ENCODE peak calls at places on chromosomes 11 and 22, in nine cellular contexts. M is choroid plexus epithelial cell, A is fibroblast of the aortic adventitia, L is sigmoid colon, H is GM23338, D is brain microvascular endothelial cell, V is DND-41, S is body of pancreas, O is HCT116. U is an unnamed sample.

GRCh38 chr11:72721689-72722049 is 30.5 kb downstream of the ARAP1 start:
- DNase-seq in M (peak), A (no peak), L (no peak), H (no peak), D (peak), V (peak), S (peak), O (no peak), U (peak)

GRCh38 chr11:72773291-72773690 is 20.6 kb downstream of the STARD10 start:
- DNase-seq in M (peak), A (peak), L (peak), H (no peak), D (peak), V (no peak), S (peak), O (no peak), U (peak)

GRCh38 chr11:130847517-130847916 is 68.8 kb downstream of the SNX19 start:
- DNase-seq in M (peak), A (peak), L (no peak), H (no peak), D (peak), V (no peak), S (no peak), O (peak), U (peak)

GRCh38 chr11:103420593-103420992 is 311.4 kb downstream of the DYNC2H1 start:
- DNase-seq in M (peak), A (peak), L (no peak), H (no peak), D (peak), V (no peak), S (no peak), O (no peak), U (peak)

GRCh38 chr22:49983148-49984042 is 22.8 kb downstream of the PIM3 start:
- DNase-seq in M (no peak), A (no peak), L (no peak), H (peak), D (no peak), V (no peak), S (no peak), O (no peak), U (no peak)

GRCh38 chr22:46045459-46046298 is 68.7 kb upstream of the WNT7B start:
- DNase-seq in M (no peak), A (no peak), L (peak), H (no peak), D (no peak), V (no peak), S (peak), O (no peak), U (no peak)

GRCh38 chr11:17021550-17021949 is 7.3 kb upstream of the PLEKHA7 start:
- DNase-seq in M (no peak), A (no peak), L (no peak), H (peak), D (no peak), V (no peak), S (no peak), O (no peak), U (no peak)

GRCh38 chr11:101226617-101227016 is 97.0 kb upstream of the PGR start:
- DNase-seq in M (no peak), A (no peak), L (no peak), H (no peak), D (no peak), V (no peak), S (no peak), O (no peak), U (no peak)

GRCh38 chr11:111064118-111064517 is 181.4 kb upstream of the POU2AF2 start:
- DNase-seq in M (peak), A (peak), L (no peak), H (no peak), D (peak), V (no peak), S (no peak), O (no peak), U (peak)

GRCh38 chr22:17369553-17370035 is 334 bp downstream of the CECR2 start:
- DNase-seq in M (peak), A (no peak), L (no peak), H (peak), D (no peak), V (no peak), S (peak), O (no peak), U (no peak)

GRCh38 chr11:118607401-118608267 is at the start of gene PHLDB1:
- DNase-seq in M (peak), A (peak), L (peak), H (peak), D (peak), V (peak), S (peak), O (no peak), U (peak)

GRCh38 chr22:33327348-33327860 is 269.2 kb upstream of the SYN3 start:
- DNase-seq in M (no peak), A (no peak), L (no peak), H (no peak), D (no peak), V (no peak), S (no peak), O (no peak), U (no peak)
- TF ChIP-seq CTCF in M (no peak), A (no peak), L (no peak), H (no peak), D (no peak), V (no peak), S (no peak), O (no peak), U (no peak)

GRCh38 chr11:63907808-63908530 is 9.0 kb downstream of the RCOR2 start:
- DNase-seq in M (no peak), A (no peak), L (no peak), H (peak), D (no peak), V (no peak), S (no peak), O (no peak), U (no peak)
- H3K4me3 ChIP-seq in M (no peak), A (no peak), L (no peak), H (no peak), D (no peak), V (no peak), S (no peak), O (no peak), U (no peak)

DNA sequence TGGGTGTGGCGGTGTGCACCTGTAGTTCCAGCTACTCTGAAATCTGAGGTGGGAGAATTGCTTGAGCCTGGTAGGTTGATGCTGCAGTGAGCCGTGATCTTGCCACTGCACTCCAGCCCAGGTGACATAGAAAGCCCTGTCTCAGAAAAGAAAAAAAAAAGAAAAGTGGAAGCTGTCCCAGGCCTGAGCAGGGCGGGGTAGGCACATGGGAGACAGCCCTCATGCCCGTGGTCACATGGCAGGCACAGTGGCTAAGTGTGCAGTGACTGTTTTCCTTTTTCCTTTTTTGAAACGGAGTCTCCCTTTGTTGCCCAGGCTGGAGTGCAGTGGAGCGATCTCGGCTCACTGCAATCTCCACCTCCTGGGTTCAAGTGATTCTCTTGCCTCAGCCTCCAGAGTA is 7.7 kb downstream of the OTUB1 start:
- DNase-seq in M (no peak), A (no peak), L (no peak), H (no peak), D (no peak), V (no peak), S (no peak), O (no peak), U (no peak)
- TF ChIP-seq CTCF in M (no peak), A (no peak), L (no peak), H (no peak), D (no peak), V (no peak), S (no peak), O (no peak), U (no peak)

DNA sequence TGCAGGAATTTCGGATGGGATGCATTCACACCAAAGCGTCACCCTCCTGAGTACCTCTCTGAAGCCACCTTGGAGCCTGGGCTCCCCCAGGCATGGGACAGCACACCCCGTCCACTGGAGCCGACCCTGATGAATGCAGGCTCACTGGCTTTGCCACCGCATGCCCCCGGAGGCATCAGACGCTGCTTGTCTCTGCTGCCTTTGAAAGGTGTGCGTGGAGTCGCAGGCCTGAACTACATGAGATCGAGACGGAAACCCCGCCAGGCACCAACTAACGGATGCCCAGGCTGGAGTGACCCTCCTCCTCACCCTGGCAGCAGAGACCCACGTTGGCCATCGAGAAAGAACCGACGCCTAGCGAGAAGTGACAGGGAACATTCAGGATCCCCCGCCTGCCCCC is 22.5 kb downstream of the KRTAP5-5 start:
- DNase-seq in M (no peak), A (no peak), L (peak), H (no peak), D (no peak), V (no peak), S (no peak), O (no peak), U (no peak)
- H3K4me3 ChIP-seq in M (no peak), A (no peak), L (no peak), H (no peak), D (no peak), V (no peak), S (no peak), O (no peak), U (no peak)

U was measured in astrocyte of the spinal cord.